ENCODE peak calls at places on chromosomes 7 and 10, in six cellular contexts. N, Q, J, O, V and Z are unnamed samples.
A peak's percentile ranks its signal among the peaks of the same experiment; 100 is the strongest.

GRCh38 chr7:14751461-14751860 is 151.1 kb downstream of the DGKB start:
- DNase-seq in N (no peak), Q (no peak), J (no peak), O (no peak), V (no peak), Z (no peak)

GRCh38 chr10:101762736-101763135 is 13.2 kb downstream of the FGF8 start:
- DNase-seq in N (no peak), Q (no peak), J (peak; percentile 39), O (no peak), V (no peak), Z (peak; percentile 6)

GRCh38 chr7:137820677-137821420 is 25.9 kb downstream of the DGKI start:
- DNase-seq in N (no peak), Q (no peak), J (no peak), O (peak; percentile 90), V (no peak), Z (peak; percentile 49)

GRCh38 chr10:87930929-87931835 is 67.8 kb downstream of the PTEN start:
- DNase-seq in N (no peak), Q (no peak), J (no peak), O (no peak), V (no peak), Z (no peak)

GRCh38 chr7:114084381-114085312 is 165.8 kb upstream of the PPP1R3A start:
- DNase-seq in N (no peak), Q (no peak), J (peak; percentile 74), O (peak; percentile 84), V (no peak), Z (no peak)

GRCh38 chr7:32161708-32162107 is 91.5 kb upstream of the PDE1C start:
- DNase-seq in N (no peak), Q (no peak), J (no peak), O (no peak), V (no peak), Z (no peak)

GRCh38 chr10:58781873-58782488 is 269.3 kb downstream of the BICC1 start:
- DNase-seq in N (no peak), Q (no peak), J (no peak), O (no peak), V (no peak), Z (no peak)

GRCh38 chr7:43011879-43012278 is 79.7 kb downstream of the MRPL32 start:
- DNase-seq in N (no peak), Q (no peak), J (no peak), O (no peak), V (no peak), Z (no peak)

GRCh38 chr7:119522698-119523097 is 750.3 kb upstream of the KCND2 start:
- DNase-seq in N (no peak), Q (no peak), J (no peak), O (no peak), V (no peak), Z (no peak)

GRCh38 chr7:121084748-121085336 is 96.3 kb downstream of the CPED1 start:
- DNase-seq in N (no peak), Q (no peak), J (no peak), O (no peak), V (no peak), Z (no peak)

GRCh38 chr7:80851896-80852476 is 66.9 kb downstream of the SEMA3C start:
- DNase-seq in N (no peak), Q (no peak), J (no peak), O (no peak), V (no peak), Z (no peak)

GRCh38 chr7:75945297-75946168 is 30.6 kb downstream of the POR start:
- DNase-seq in N (no peak), Q (no peak), J (no peak), O (no peak), V (no peak), Z (no peak)

GRCh38 chr7:37320140-37320839 is 128.4 kb downstream of the ELMO1 start:
- DNase-seq in N (no peak), Q (no peak), J (no peak), O (no peak), V (no peak), Z (no peak)

GRCh38 chr10:72692897-72693598 is 1.1 kb downstream of the MCU start:
- DNase-seq in N (no peak), Q (no peak), J (no peak), O (no peak), V (no peak), Z (no peak)

GRCh38 chr7:12610899-12611298 is 40.4 kb downstream of the SCIN start:
- DNase-seq in N (no peak), Q (no peak), J (no peak), O (no peak), V (no peak), Z (no peak)

GRCh38 chr10:100743626-100744135 is 1.7 kb upstream of the PAX2 start:
- DNase-seq in N (peak; percentile 51), Q (peak; percentile 10), J (no peak), O (no peak), V (no peak), Z (no peak)

GRCh38 chr7:23893172-23893941 is 183.3 kb downstream of the STK31 start:
- DNase-seq in N (no peak), Q (no peak), J (no peak), O (no peak), V (no peak), Z (no peak)

GRCh38 chr10:112758961-112759360 is 191.1 kb upstream of the TCF7L2 start:
- DNase-seq in N (no peak), Q (no peak), J (no peak), O (no peak), V (no peak), Z (no peak)

DNA sequence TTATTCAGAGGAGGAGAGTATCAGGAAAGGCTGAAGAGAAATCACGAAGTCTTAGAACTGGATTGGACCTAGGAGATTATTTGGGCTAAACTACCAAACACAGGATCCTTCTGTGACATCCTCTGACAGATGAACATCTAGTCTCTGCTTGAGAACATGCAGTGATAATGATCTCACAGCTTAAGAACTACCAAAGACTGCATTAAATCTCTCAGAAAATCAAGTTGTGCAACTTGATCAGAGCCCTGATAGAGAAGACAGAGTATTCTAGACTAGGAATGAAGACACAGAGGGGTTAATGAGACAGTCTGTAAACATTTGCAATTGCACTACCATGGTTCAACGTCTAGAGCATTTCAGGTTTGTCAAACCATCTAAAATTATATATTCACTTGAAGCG is 37.1 kb upstream of the AGBL3 start:
- DNase-seq in N (no peak), Q (no peak), J (no peak), O (no peak), V (no peak), Z (no peak)
- H3K4me3 ChIP-seq in N (no peak overlapping the region), Q (no peak overlapping the region), J (no peak overlapping the region), O (no peak overlapping the region), V (no peak overlapping the region), Z (no peak overlapping the region)

GRCh38 chr10:22325272-22325947 is 4.5 kb downstream of the BMI1 start:
- DNase-seq in N (peak; percentile 74), Q (peak; percentile 66), J (peak; percentile 93), O (peak; percentile 92), V (no peak), Z (peak; percentile 70)
- H3K27me3 ChIP-seq in N (peaks cover 26% of the 10 kb centered on the region), Q (peaks cover 21% of the 10 kb centered on the region), J (no peaks in the 10 kb centered on the region), O (no peaks in the 10 kb centered on the region), V (no peaks in the 10 kb centered on the region), Z (no peaks in the 10 kb centered on the region)

GRCh38 chr7:104883718-104884452 is 130.1 kb upstream of the KMT2E start:
- DNase-seq in N (peak; percentile 75), Q (peak; percentile 65), J (peak; percentile 92), O (peak; percentile 96), V (no peak), Z (peak; percentile 83)
- H3K27ac ChIP-seq in N (no peak overlapping the region), Q (no peak overlapping the region), J (no peak overlapping the region), O (peak overlapping the region; percentile 73), V (peak overlapping the region; percentile 52), Z (peak overlapping the region; percentile 11)

GRCh38 chr10:4068255-4069028 is 283.4 kb upstream of the KLF6 start:
- DNase-seq in N (no peak), Q (no peak), J (no peak), O (no peak), V (no peak), Z (no peak)
- H3K4me3 ChIP-seq in N (no peak overlapping the region), Q (no peak overlapping the region), J (no peak overlapping the region), O (no peak overlapping the region), V (no peak overlapping the region), Z (no peak overlapping the region)

GRCh38 chr10:116545756-116546155 is at the start of gene PNLIP:
- DNase-seq in N (no peak), Q (no peak), J (no peak), O (no peak), V (no peak), Z (no peak)
- H3K27me3 ChIP-seq in N (no peaks in the 10 kb centered on the region), Q (no peaks in the 10 kb centered on the region), J (no peaks in the 10 kb centered on the region), O (no peaks in the 10 kb centered on the region), V (no peaks in the 10 kb centered on the region), Z (peaks cover 18% of the 10 kb centered on the region)

DNA sequence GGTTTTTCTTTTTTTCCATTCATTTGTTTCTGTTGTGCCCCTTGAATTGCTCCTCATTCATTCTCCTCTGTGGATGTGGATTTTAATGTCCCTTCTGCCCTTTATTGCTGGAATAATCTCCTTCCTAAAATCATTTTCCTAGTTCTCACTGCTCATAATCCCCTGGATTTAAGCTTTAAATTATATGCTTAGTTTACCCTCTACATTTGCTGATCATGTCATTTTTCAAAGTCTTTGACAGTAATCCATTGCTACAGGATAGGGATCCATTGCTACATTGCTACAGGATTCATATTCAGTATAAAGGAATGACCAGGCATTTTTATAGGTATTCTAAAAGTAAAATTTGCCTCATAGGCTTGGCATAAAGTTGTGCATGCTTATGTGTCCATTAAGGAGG is 14.3 kb downstream of the ADAM22 start:
- DNase-seq in N (no peak), Q (no peak), J (no peak), O (no peak), V (no peak), Z (no peak)
- H3K27ac ChIP-seq in N (no peak overlapping the region), Q (no peak overlapping the region), J (no peak overlapping the region), O (no peak overlapping the region), V (no peak overlapping the region), Z (no peak overlapping the region)

GRCh38 chr10:85658518-85658917 is 708.1 kb downstream of the GRID1 start:
- DNase-seq in N (no peak), Q (no peak), J (no peak), O (no peak), V (no peak), Z (no peak)
- H3K4me3 ChIP-seq in N (no peak overlapping the region), Q (no peak overlapping the region), J (no peak overlapping the region), O (no peak overlapping the region), V (no peak overlapping the region), Z (no peak overlapping the region)

DNA sequence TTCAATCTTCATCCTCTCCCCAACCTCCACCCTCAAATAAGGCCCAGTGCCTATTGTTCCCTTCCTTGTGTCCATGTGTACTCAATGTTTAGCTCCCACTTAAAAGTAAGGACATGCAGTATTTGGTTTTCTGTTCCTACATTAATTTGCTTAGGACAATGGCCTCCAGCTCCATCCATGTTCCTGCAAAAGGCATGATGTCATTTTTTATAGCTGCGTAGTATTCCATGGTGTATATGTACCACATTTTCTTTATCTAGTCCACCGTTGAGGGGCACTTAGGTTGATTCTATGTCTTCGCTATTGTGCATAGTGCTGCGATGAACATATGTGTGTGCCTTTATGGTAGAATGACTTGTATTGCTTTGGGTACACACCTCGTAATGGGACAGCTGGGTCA is 7.2 kb upstream of the NEUROG3 start:
- DNase-seq in N (no peak), Q (no peak), J (no peak), O (no peak), V (no peak), Z (no peak)
- H3K27me3 ChIP-seq in N (no peaks in the 10 kb centered on the region), Q (peaks cover 9% of the 10 kb centered on the region), J (peaks cover 23% of the 10 kb centered on the region), O (no peaks in the 10 kb centered on the region), V (peaks cover 5% of the 10 kb centered on the region), Z (peaks cover 28% of the 10 kb centered on the region)